ENCODE peak calls at places on chromosomes 4 and X, in four cellular contexts. One of them, this sample, is unnamed. For H3K27me3, the result is how much of the 10 kb centered on the place peaks cover.

GRCh38 chrX:698246-698645 is 67.7 kb downstream of the SHOX start:
- DNase-seq in K562: no peak
- DNase-seq in HCT116: no peak
- DNase-seq in GM12878: no peak
- DNase-seq in this sample: no peak

GRCh38 chrX:2828404-2829065 is at the start of gene GYG2:
- DNase-seq in GM12878: no peak
- DNase-seq in K562: peak
- DNase-seq in HCT116: no peak
- DNase-seq in this sample: peak

GRCh38 chr4:71980976-71981375 is 50.8 kb upstream of the NPFFR2 start:
- DNase-seq in HCT116: no peak
- DNase-seq in GM12878: no peak
- DNase-seq in K562: no peak
- DNase-seq in this sample: no peak

GRCh38 chr4:48907706-48908477 is 1.3 kb upstream of the OCIAD2 start:
- DNase-seq in K562: no peak
- DNase-seq in HCT116: no peak
- DNase-seq in GM12878: no peak
- DNase-seq in this sample: no peak

GRCh38 chr4:94457692-94458106 is 6.0 kb downstream of the PDLIM5 start:
- DNase-seq in HCT116: no peak
- DNase-seq in K562: no peak
- DNase-seq in GM12878: no peak
- DNase-seq in this sample: peak

GRCh38 chr4:81314196-81314896 is 99.3 kb upstream of the PRKG2 start:
- DNase-seq in K562: no peak
- DNase-seq in HCT116: no peak
- DNase-seq in GM12878: no peak
- DNase-seq in this sample: no peak

GRCh38 chrX:48648299-48648698 is 35.3 kb upstream of the WAS start:
- DNase-seq in GM12878: no peak
- DNase-seq in HCT116: no peak
- DNase-seq in K562: no peak
- DNase-seq in this sample: peak

GRCh38 chr4:139892973-139893736 is 227.5 kb downstream of the MGST2 start:
- DNase-seq in K562: no peak
- DNase-seq in GM12878: no peak
- DNase-seq in HCT116: no peak
- DNase-seq in this sample: peak

GRCh38 chr4:147950840-147951239 is 219.0 kb downstream of the ARHGAP10 start:
- DNase-seq in HCT116: no peak
- DNase-seq in GM12878: no peak
- DNase-seq in K562: no peak
- DNase-seq in this sample: no peak

GRCh38 chr4:153265311-153266047 is 61.2 kb downstream of the TRIM2 start:
- DNase-seq in HCT116: no peak
- DNase-seq in GM12878: no peak
- DNase-seq in K562: no peak
- DNase-seq in this sample: no peak

GRCh38 chr4:521636-522330 is 22.8 kb downstream of the PIGG start:
- DNase-seq in K562: no peak
- DNase-seq in HCT116: no peak
- DNase-seq in GM12878: no peak
- DNase-seq in this sample: no peak

GRCh38 chr4:149784018-149784417 is 31.6 kb downstream of the IQCM start:
- DNase-seq in K562: no peak
- DNase-seq in GM12878: no peak
- DNase-seq in HCT116: no peak
- DNase-seq in this sample: no peak

GRCh38 chr4:72314869-72315268 is 254.2 kb downstream of the ADAMTS3 start:
- DNase-seq in GM12878: no peak
- DNase-seq in HCT116: no peak
- DNase-seq in K562: no peak
- DNase-seq in this sample: no peak

GRCh38 chrX:123172874-123173273 is 11.2 kb upstream of the GRIA3 start:
- DNase-seq in HCT116: no peak
- DNase-seq in K562: no peak
- DNase-seq in GM12878: no peak
- DNase-seq in this sample: no peak

GRCh38 chr4:76784237-76784636 is 113.7 kb downstream of the SOWAHB start:
- DNase-seq in K562: no peak
- DNase-seq in HCT116: no peak
- DNase-seq in GM12878: no peak
- DNase-seq in this sample: peak

GRCh38 chr4:80029364-80029763 is 43.7 kb downstream of the ANTXR2 start:
- DNase-seq in GM12878: no peak
- DNase-seq in HCT116: no peak
- DNase-seq in K562: no peak
- DNase-seq in this sample: no peak

DNA sequence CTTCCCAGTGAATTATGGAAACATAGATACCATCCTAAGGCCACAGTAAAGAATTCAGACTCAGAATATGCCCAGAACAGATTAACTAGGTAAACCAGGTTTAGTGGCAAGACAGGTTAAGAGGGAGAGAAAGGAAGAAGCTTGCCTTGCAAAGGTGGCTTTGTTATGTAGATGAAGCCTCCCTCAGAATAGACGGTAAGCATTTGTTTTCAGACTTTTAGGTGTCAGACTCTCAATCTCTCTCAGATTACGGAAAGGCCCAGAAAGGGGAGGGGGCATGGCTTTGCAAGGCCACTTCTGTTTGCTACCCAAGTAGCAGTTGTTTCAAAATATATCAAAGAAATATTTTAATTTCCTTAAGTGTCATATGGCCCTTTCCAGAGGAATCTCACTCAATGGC is 457.1 kb upstream of the BOD1L1 start:
- DNase-seq in K562: no peak
- DNase-seq in GM12878: no peak
- DNase-seq in HCT116: no peak
- DNase-seq in this sample: peak
- TF ChIP-seq REST in K562: no peak
- TF ChIP-seq REST in GM12878: no peak
- TF ChIP-seq REST in HCT116: no peak
- TF ChIP-seq REST in this sample: no peak

GRCh38 chr4:3729885-3730226 is 36.3 kb upstream of the ADRA2C start:
- DNase-seq in K562: peak
- DNase-seq in HCT116: no peak
- DNase-seq in GM12878: no peak
- DNase-seq in this sample: peak
- H3K27me3 ChIP-seq in K562: under half
- H3K27me3 ChIP-seq in HCT116: under half
- H3K27me3 ChIP-seq in GM12878: under half
- H3K27me3 ChIP-seq in this sample: under half

GRCh38 chr4:105895324-105895608 is at the start of gene NPNT:
- DNase-seq in HCT116: no peak
- DNase-seq in GM12878: no peak
- DNase-seq in K562: no peak
- DNase-seq in this sample: peak

GRCh38 chr4:105894570-105895323 is 524 bp upstream of the NPNT start:
- DNase-seq in K562: no peak
- DNase-seq in GM12878: no peak
- DNase-seq in HCT116: peak
- DNase-seq in this sample: peak

GRCh38 chr4:105896461-105896939 is 1.2 kb downstream of the NPNT start:
- DNase-seq in HCT116: no peak
- DNase-seq in K562: no peak
- DNase-seq in GM12878: no peak
- DNase-seq in this sample: peak

GRCh38 chr4:105896984-105897760 is 1.9 kb downstream of the NPNT start:
- DNase-seq in K562: no peak
- DNase-seq in GM12878: no peak
- DNase-seq in HCT116: no peak
- DNase-seq in this sample: peak

GRCh38 chr4:105895609-105896460 is 564 bp downstream of the NPNT start:
- DNase-seq in HCT116: no peak
- DNase-seq in GM12878: no peak
- DNase-seq in K562: no peak
- DNase-seq in this sample: peak
- TF ChIP-seq EZH2 in HCT116: no peak
- TF ChIP-seq EZH2 in GM12878: no peak
- TF ChIP-seq EZH2 in K562: no peak
- TF ChIP-seq EZH2 in this sample: peak

GRCh38 chr4:69754926-69755580 is 5.4 kb downstream of the SULT1B1 start:
- DNase-seq in GM12878: no peak
- DNase-seq in K562: no peak
- DNase-seq in HCT116: no peak
- DNase-seq in this sample: no peak

GRCh38 chr4:69760455-69760854 is at the start of gene SULT1B1:
- DNase-seq in GM12878: no peak
- DNase-seq in K562: no peak
- DNase-seq in HCT116: no peak
- DNase-seq in this sample: no peak

GRCh38 chr4:69763233-69763632 is 2.8 kb upstream of the SULT1B1 start:
- DNase-seq in GM12878: no peak
- DNase-seq in K562: no peak
- DNase-seq in HCT116: no peak
- DNase-seq in this sample: no peak

GRCh38 chr4:69757464-69757863 is 3.0 kb downstream of the SULT1B1 start:
- DNase-seq in GM12878: no peak
- DNase-seq in K562: no peak
- DNase-seq in HCT116: no peak
- DNase-seq in this sample: no peak

DNA sequence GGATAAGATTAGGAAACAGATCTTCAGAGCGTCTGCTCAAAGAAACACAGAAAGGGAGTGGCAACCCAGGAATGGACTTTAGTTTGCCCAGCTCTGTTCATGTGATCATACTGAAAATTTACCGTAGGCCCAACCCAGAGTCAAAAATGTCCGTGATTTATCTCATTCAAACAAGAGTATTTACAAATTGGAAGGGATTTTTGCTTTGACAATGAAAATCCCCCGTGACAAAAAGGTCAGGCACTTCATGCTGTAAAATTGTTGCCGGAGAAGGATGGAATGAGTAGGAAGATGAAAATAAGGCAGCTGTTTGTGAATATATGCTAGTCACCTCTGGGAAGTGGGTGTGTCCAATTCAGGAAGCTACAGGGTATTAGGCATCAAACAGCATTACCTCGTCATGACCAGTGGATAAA is 1.2 kb downstream of the SULT1B1 start:
- DNase-seq in K562: no peak
- DNase-seq in GM12878: no peak
- DNase-seq in HCT116: no peak
- DNase-seq in this sample: no peak
- TF ChIP-seq REST in K562: no peak
- TF ChIP-seq REST in GM12878: no peak
- TF ChIP-seq REST in HCT116: no peak
- TF ChIP-seq REST in this sample: no peak

DNA sequence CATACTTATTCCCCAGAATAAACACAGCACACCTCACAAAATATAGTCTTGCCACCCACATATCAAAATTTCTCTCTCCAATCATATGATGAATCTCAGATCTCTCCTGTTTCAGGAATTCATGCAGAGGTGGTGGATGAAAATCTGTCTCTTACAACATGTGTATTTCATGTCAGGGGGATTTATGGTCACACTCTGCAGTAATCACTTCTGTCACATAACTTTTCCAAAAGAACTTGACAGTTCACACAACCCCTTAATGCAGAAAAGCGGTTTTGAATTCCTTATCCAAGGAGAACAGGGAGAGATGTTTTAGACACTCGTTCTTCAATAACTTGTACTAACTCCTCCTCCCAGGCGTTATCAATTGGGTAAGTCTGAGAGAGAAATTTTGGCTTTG is 180.5 kb upstream of the ETNPPL start:
- DNase-seq in K562: no peak
- DNase-seq in HCT116: no peak
- DNase-seq in GM12878: no peak
- DNase-seq in this sample: no peak
- H3K27me3 ChIP-seq in K562: under half
- H3K27me3 ChIP-seq in HCT116: under half
- H3K27me3 ChIP-seq in GM12878: under half
- H3K27me3 ChIP-seq in this sample: under half

DNA sequence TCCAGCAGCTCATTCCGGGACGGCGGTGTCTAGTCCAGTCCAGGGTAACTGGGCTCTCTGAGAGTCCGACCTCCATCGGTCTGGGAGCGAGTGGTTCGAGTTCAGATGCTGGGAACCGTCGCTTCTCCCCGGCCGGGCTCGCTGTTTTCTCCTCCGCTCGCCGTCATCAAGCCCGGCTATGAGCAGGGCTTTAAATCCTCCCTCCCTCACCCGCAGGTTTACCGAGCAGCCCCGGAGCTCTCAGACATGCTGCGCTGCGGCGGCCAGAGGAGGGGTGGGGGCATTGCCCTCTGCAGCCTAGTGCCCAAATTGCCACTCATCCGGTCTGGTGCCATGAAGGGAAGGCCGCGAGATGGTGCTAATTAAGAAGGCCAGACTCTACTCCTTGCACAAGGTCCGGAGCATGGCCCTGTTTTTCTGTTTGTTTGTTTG is 23.2 kb downstream of the HAND2 start:
- DNase-seq in HCT116: no peak
- DNase-seq in K562: no peak
- DNase-seq in GM12878: no peak
- DNase-seq in this sample: peak
- TF ChIP-seq EZH2 in HCT116: no peak
- TF ChIP-seq EZH2 in K562: no peak
- TF ChIP-seq EZH2 in GM12878: no peak
- TF ChIP-seq EZH2 in this sample: peak

GRCh38 chr4:155599102-155599501 is 67.5 kb upstream of the GUCY1A1 start:
- DNase-seq in GM12878: no peak
- DNase-seq in HCT116: no peak
- DNase-seq in K562: no peak
- DNase-seq in this sample: no peak

GRCh38 chr4:155600246-155600645 is 66.4 kb upstream of the GUCY1A1 start:
- DNase-seq in GM12878: no peak
- DNase-seq in K562: no peak
- DNase-seq in HCT116: no peak
- DNase-seq in this sample: no peak

GRCh38 chr4:155597281-155597680 is 69.4 kb upstream of the GUCY1A1 start:
- DNase-seq in K562: no peak
- DNase-seq in GM12878: no peak
- DNase-seq in HCT116: no peak
- DNase-seq in this sample: no peak

GRCh38 chr4:155597933-155598451 is 68.7 kb upstream of the GUCY1A1 start:
- DNase-seq in HCT116: no peak
- DNase-seq in GM12878: no peak
- DNase-seq in K562: no peak
- DNase-seq in this sample: no peak

GRCh38 chr4:155599596-155599995 is 67.1 kb upstream of the GUCY1A1 start:
- DNase-seq in GM12878: no peak
- DNase-seq in K562: no peak
- DNase-seq in HCT116: no peak
- DNase-seq in this sample: no peak
- TF ChIP-seq REST in GM12878: no peak
- TF ChIP-seq REST in K562: no peak
- TF ChIP-seq REST in HCT116: no peak
- TF ChIP-seq REST in this sample: no peak